ENCODE peak calls at places on chromosomes 3 and 15, in seven cellular contexts. S, C, N, K, X, J and L are unnamed samples.

GRCh38 chr15:29337156-29337959 is 67.7 kb upstream of the NSMCE3 start:
- DNase-seq in S (peak), C (no peak), N (no peak), K (no peak), X (no peak), J (peak), L (no peak)

GRCh38 chr15:77504310-77504709 is 83.6 kb downstream of the HMG20A start:
- DNase-seq in S (no peak), C (no peak), N (no peak), K (no peak), X (no peak), J (no peak), L (no peak)

GRCh38 chr15:98870788-98871187 is 136.8 kb downstream of the PGPEP1L start:
- DNase-seq in S (no peak), C (no peak), N (no peak), K (no peak), X (no peak), J (no peak), L (no peak)

GRCh38 chr3:113697192-113698090 is 999 bp upstream of the USF3 start:
- DNase-seq in S (no peak), C (no peak), N (peak), K (peak), X (peak), J (peak), L (no peak)

GRCh38 chr3:43862992-43863805 is 172.5 kb downstream of the ABHD5 start:
- DNase-seq in S (no peak), C (no peak), N (no peak), K (no peak), X (no peak), J (no peak), L (no peak)

GRCh38 chr3:190183121-190183520 is 62.4 kb upstream of the P3H2 start:
- DNase-seq in S (peak), C (no peak), N (peak), K (no peak), X (no peak), J (peak), L (no peak)

GRCh38 chr3:135918600-135918999 is 46.9 kb upstream of the PPP2R3A start:
- DNase-seq in S (no peak), C (no peak), N (peak), K (no peak), X (no peak), J (peak), L (no peak)

GRCh38 chr3:141076821-141077571 is 25.8 kb downstream of the SPSB4 start:
- DNase-seq in S (peak), C (no peak), N (no peak), K (no peak), X (peak), J (peak), L (no peak)